ENCODE peak calls at places on chromosomes 4 and X, in seven cellular contexts. C is HCT116, H is vagina, O is breast epithelium, T is prostate gland, U is endothelial cell of umbilical vein, V is adrenal gland. L is an unnamed sample.

GRCh38 chr4:99087887-99088484 is 602 bp downstream of the ADH5 start:
- DNase-seq in C (no peak), H (no peak), O (peak; percentile 58), T (peak; percentile 79), U (peak; percentile 72), V (peak; percentile 79), L (peak; percentile 84)

GRCh38 chr4:173294444-173294843 is 39.7 kb downstream of the HMGB2 start:
- DNase-seq in C (no peak), H (no peak), O (no peak), T (no peak), U (no peak), V (no peak), L (no peak)

GRCh38 chr4:4671774-4672349 is 130.0 kb upstream of the STX18 start:
- DNase-seq in C (no peak), H (no peak), O (no peak), T (no peak), U (no peak), V (no peak), L (no peak)

GRCh38 chr4:13705521-13706035 is 78.1 kb upstream of the BOD1L1 start:
- DNase-seq in C (no peak), H (no peak), O (peak; percentile 55), T (peak; percentile 40), U (peak; percentile 1), V (no peak), L (no peak)

GRCh38 chr4:53702334-53703266 is 111.3 kb upstream of the LNX1 start:
- DNase-seq in C (no peak), H (no peak), O (peak; percentile 76), T (peak; percentile 70), U (peak; percentile 71), V (peak; percentile 81), L (no peak)

GRCh38 chrX:13646154-13646549 is 6.8 kb upstream of the TCEANC start:
- DNase-seq in C (peak; percentile 24), H (no peak), O (peak; percentile 51), T (peak; percentile 23), U (peak; percentile 42), V (peak; percentile 77), L (peak; percentile 81)

GRCh38 chr4:18815779-18816173 is 794.2 kb upstream of the LCORL start:
- DNase-seq in C (no peak), H (no peak), O (no peak), T (no peak), U (no peak), V (no peak), L (no peak)

GRCh38 chr4:28654618-28655017 is 1794.0 kb downstream of the STIM2 start:
- DNase-seq in C (no peak), H (no peak), O (no peak), T (no peak), U (peak; percentile 44), V (no peak), L (no peak)

GRCh38 chr4:124409044-124409443 is 303.5 kb downstream of the ANKRD50 start:
- DNase-seq in C (no peak), H (no peak), O (no peak), T (no peak), U (no peak), V (no peak), L (no peak)

GRCh38 chrX:110281377-110281776 is 36.5 kb downstream of the AMMECR1 start:
- DNase-seq in C (no peak), H (no peak), O (no peak), T (no peak), U (no peak), V (no peak), L (no peak)

GRCh38 chr4:1081689-1082040 is 31.7 kb downstream of the RNF212 start:
- DNase-seq in C (no peak), H (peak; percentile 77), O (peak; percentile 14), T (no peak), U (no peak), V (no peak), L (no peak)

GRCh38 chr4:85776579-85776978 is 301.6 kb downstream of the ARHGAP24 start:
- DNase-seq in C (peak; percentile 24), H (no peak), O (no peak), T (no peak), U (peak; percentile 89), V (no peak), L (no peak)

GRCh38 chrX:11557120-11557519 is 108.6 kb downstream of the ARHGAP6 start:
- DNase-seq in C (no peak), H (no peak), O (no peak), T (no peak), U (no peak), V (no peak), L (no peak)

GRCh38 chrX:10591363-10592036 is 28.9 kb downstream of the MID1 start:
- DNase-seq in C (no peak), H (no peak), O (no peak), T (no peak), U (no peak), V (no peak), L (no peak)

GRCh38 chr4:75919914-75920313 is 17.7 kb upstream of the PPEF2 start:
- DNase-seq in C (no peak), H (no peak), O (no peak), T (no peak), U (no peak), V (peak; percentile 4), L (no peak)

GRCh38 chr4:3010998-3011397 is 47.6 kb downstream of the GRK4 start:
- DNase-seq in C (no peak), H (no peak), O (no peak), T (no peak), U (no peak), V (peak; percentile 38), L (no peak)

GRCh38 chr4:10095296-10095991 is 21.2 kb downstream of the WDR1 start:
- DNase-seq in C (no peak), H (no peak), O (no peak), T (no peak), U (no peak), V (no peak), L (peak; percentile 58)

GRCh38 chrX:16678689-16679088 is 28.7 kb downstream of the S100G start:
- DNase-seq in C (no peak), H (no peak), O (no peak), T (no peak), U (no peak), V (no peak), L (no peak)

GRCh38 chr4:145417348-145418130 is 64.1 kb upstream of the SMAD1 start:
- DNase-seq in C (no peak), H (no peak), O (no peak), T (no peak), U (no peak), V (no peak), L (no peak)

GRCh38 chrX:102696303-102696702 is 15.9 kb upstream of the GPRASP2 start:
- DNase-seq in C (no peak), H (no peak), O (no peak), T (no peak), U (no peak), V (no peak), L (no peak)
- TF ChIP-seq POLR2A in C (no peak), H (no peak), O (no peak), T (no peak), U (no peak), V (no peak), L (no peak)

DNA sequence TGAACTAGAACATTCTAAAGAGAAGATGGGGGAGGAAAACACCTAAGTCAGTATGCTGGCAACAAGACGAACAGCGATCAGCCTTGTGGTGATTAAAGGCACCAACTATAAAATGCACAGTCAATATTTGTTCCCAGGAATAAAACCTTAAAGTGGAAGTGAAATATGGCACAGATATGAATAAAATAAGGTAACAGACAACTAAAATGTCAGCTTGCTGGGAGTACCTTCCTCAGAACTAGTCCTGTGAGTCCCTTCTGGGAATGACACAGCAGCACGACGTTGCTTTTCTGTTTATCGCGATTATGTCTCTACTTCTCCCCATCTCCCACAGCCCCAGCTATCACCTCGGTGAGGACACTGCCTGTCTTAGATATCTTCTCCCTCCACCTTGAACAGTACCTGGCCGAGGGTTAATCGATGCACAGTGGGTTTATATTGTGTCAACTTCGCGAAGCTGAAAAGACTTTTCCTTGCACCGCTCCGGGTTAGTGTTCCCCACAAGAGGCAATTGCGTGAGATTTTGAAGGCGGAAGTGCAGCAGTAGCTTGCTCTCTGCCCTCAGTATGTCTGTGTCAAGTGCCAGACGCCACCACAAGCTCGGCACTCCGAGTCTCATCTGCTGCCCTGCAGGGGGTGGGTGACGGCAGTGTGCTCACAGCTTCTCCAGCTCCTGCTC is 17.4 kb downstream of the MTNR1A start:
- DNase-seq in C (no peak), H (no peak), O (no peak), T (no peak), U (no peak), V (no peak), L (no peak)
- TF ChIP-seq POLR2A in C (no peak), H (no peak), O (no peak), T (no peak), U (no peak), V (no peak), L (no peak)

DNA sequence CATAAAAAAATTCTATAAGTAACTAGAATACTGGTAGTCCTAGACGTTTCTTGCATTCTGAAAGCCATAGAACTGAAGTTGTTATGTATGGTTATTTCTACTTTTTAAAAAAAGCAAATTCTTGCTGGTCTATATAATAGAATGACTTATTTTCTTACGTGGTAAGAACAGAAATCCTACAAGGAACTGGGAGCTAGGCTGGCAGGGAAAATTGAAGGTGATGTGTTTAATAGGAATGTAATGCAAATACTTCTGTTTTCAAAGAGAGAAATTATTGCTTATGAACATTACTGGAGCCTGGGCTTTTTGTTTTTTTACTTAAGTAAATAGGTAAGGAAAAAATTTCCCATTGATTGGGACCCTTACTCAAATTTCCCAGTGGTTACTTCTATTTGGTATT is 8.9 kb downstream of the CCNA2 start:
- DNase-seq in C (no peak), H (no peak), O (no peak), T (no peak), U (no peak), V (no peak), L (no peak)
- TF ChIP-seq POLR2A in C (no peak), H (no peak), O (no peak), T (no peak), U (no peak), V (no peak), L (no peak)

GRCh38 chr4:55122235-55122634 is 3.2 kb downstream of the KDR start:
- DNase-seq in C (no peak), H (no peak), O (no peak), T (no peak), U (peak; percentile 52), V (no peak), L (no peak)

GRCh38 chr4:55123791-55124190 is 1.6 kb downstream of the KDR start:
- DNase-seq in C (no peak), H (no peak), O (no peak), T (no peak), U (peak; percentile 45), V (no peak), L (no peak)

GRCh38 chr4:55124337-55125076 is 888 bp downstream of the KDR start:
- DNase-seq in C (no peak), H (no peak), O (no peak), T (no peak), U (peak; percentile 37), V (no peak), L (no peak)

GRCh38 chr4:55118397-55118796 is 7.0 kb downstream of the KDR start:
- DNase-seq in C (no peak), H (no peak), O (no peak), T (no peak), U (no peak), V (peak; percentile 6), L (no peak)

DNA sequence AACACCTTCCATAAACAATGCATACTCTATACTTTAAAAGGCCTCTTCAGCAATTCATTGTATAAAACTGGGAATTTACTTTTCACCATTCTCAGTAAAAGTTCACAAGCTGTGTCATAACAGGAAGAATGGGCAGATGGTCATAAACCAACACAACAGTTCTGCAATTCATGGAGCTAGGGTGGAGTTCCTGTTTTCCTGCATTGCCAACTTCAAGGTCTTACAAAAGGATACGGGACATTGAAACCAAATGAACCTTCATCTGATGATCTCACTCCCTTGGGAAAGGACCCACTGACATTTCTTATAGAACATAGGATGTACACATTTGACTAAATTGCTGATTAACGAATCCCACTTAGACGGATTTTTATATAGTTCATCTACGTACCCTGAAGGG is 4.1 kb downstream of the KDR start:
- DNase-seq in C (no peak), H (no peak), O (no peak), T (no peak), U (peak; percentile 96), V (no peak), L (no peak)
- TF ChIP-seq POLR2A in C (no peak), H (no peak), O (no peak), T (no peak), U (no peak), V (no peak), L (no peak)

L was measured in erythroblast.